ENCODE peak calls at places on chromosomes 1 and 21, in nine cellular contexts. Y, N, Q, Z, H, D, B, A and I are unnamed samples.

GRCh38 chr1:86380257-86380861 is 15.8 kb downstream of the ODF2L start:
- DNase-seq in Y (peak; percentile 57), N (no peak), Q (no peak), Z (peak; percentile 74), H (no peak), D (peak; percentile 86), B (peak; percentile 62), A (no peak), I (no peak)

GRCh38 chr1:225879521-225880209 is 2.5 kb downstream of the TMEM63A start:
- DNase-seq in Y (no peak), N (peak; percentile 70), Q (peak; percentile 42), Z (no peak), H (no peak), D (no peak), B (no peak), A (no peak), I (no peak)

GRCh38 chr1:82318265-82318664 is 517.5 kb downstream of the ADGRL2 start:
- DNase-seq in Y (peak; percentile 40), N (no peak), Q (no peak), Z (no peak), H (no peak), D (no peak), B (no peak), A (no peak), I (no peak)

GRCh38 chr1:13860023-13860422 is 160.0 kb downstream of the PRDM2 start:
- DNase-seq in Y (peak; percentile 9), N (no peak), Q (no peak), Z (no peak), H (no peak), D (no peak), B (no peak), A (no peak), I (no peak)

GRCh38 chr1:222616535-222616934 is 1.4 kb upstream of the MIA3 start:
- DNase-seq in Y (no peak), N (peak; percentile 69), Q (peak; percentile 60), Z (peak; percentile 8), H (no peak), D (peak; percentile 91), B (no peak), A (no peak), I (no peak)

GRCh38 chr1:228036701-228037231 is 30.0 kb downstream of the WNT3A start:
- DNase-seq in Y (no peak), N (no peak), Q (no peak), Z (no peak), H (peak; percentile 66), D (no peak), B (no peak), A (no peak), I (no peak)

GRCh38 chr1:20785907-20786309 is 1.2 kb downstream of the HP1BP3 start:
- DNase-seq in Y (peak; percentile 12), N (no peak), Q (no peak), Z (no peak), H (no peak), D (no peak), B (no peak), A (no peak), I (no peak)

GRCh38 chr1:83052865-83053264 is 946.1 kb downstream of the TTLL7 start:
- DNase-seq in Y (no peak), N (no peak), Q (no peak), Z (no peak), H (no peak), D (no peak), B (no peak), A (no peak), I (no peak)

GRCh38 chr1:150017206-150017750 is 6.8 kb upstream of the OTUD7B start:
- DNase-seq in Y (peak; percentile 62), N (peak; percentile 29), Q (no peak), Z (no peak), H (no peak), D (no peak), B (peak; percentile 79), A (no peak), I (no peak)

GRCh38 chr1:2416403-2416802 is 4.0 kb upstream of the PEX10 start:
- DNase-seq in Y (no peak), N (no peak), Q (no peak), Z (no peak), H (no peak), D (no peak), B (no peak), A (no peak), I (peak; percentile 28)

GRCh38 chr1:33454646-33455282 is 17.7 kb upstream of the ZSCAN20 start:
- DNase-seq in Y (no peak), N (no peak), Q (no peak), Z (no peak), H (peak; percentile 28), D (no peak), B (no peak), A (no peak), I (no peak)

GRCh38 chr1:220813013-220813412 is 26.3 kb downstream of the MTARC1 start:
- DNase-seq in Y (no peak), N (no peak), Q (no peak), Z (peak; percentile 13), H (no peak), D (no peak), B (peak; percentile 72), A (no peak), I (no peak)
- TF ChIP-seq CTCF in Y (no peak), N (no peak), Q (no peak), Z (no peak), H (no peak), D (no peak), B (peak; percentile 78), A (no peak), I (no peak)

DNA sequence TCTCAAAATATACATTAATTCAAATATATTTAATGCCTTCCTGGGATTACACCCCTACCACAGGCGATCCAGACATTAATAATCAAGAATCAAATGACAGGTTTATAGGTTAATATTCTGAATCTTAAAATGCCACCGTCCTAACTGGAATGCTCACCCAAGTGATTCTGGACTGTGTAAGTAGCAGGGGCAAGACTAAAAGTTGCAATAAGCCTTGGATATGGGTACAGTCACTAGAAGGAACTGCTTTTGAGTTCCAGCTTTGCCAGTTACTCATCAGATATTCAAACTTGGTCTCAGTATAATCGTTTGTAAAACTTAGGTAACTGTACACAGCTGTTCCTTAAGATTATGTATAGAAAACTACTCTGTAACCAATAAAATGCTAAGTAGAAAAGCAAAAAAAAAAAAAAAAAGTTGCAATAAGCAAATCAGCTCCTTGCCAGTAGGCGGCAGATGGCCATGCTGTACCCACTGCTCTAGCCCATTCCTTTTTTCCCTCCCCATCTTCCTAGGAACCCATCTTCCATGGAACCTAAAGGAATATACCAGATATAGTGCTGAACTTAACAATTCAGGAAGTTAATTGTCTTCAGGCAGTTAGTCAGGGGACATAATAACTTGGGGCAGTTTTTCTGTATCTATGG is 10.5 kb downstream of the RO60 start:
- DNase-seq in Y (peak; percentile 31), N (no peak), Q (no peak), Z (peak; percentile 68), H (no peak), D (no peak), B (peak; percentile 70), A (no peak), I (no peak)
- TF ChIP-seq CTCF in Y (no peak), N (no peak), Q (no peak), Z (peak; percentile 43), H (no peak), D (peak; percentile 21), B (peak; percentile 60), A (peak; percentile 41), I (peak; percentile 29)

GRCh38 chr1:158600735-158601134 is 4.3 kb upstream of the OR10Z1 start:
- DNase-seq in Y (no peak), N (no peak), Q (no peak), Z (no peak), H (no peak), D (no peak), B (no peak), A (no peak), I (no peak)
- TF ChIP-seq CTCF in Y (no peak), N (no peak), Q (no peak), Z (no peak), H (no peak), D (no peak), B (no peak), A (no peak), I (no peak)

GRCh38 chr21:39118604-39119215 is 64.5 kb downstream of the PSMG1 start:
- DNase-seq in Y (no peak), N (no peak), Q (no peak), Z (no peak), H (no peak), D (no peak), B (no peak), A (no peak), I (no peak)

GRCh38 chr21:39119696-39120290 is 63.5 kb downstream of the PSMG1 start:
- DNase-seq in Y (no peak), N (no peak), Q (no peak), Z (no peak), H (no peak), D (no peak), B (no peak), A (no peak), I (no peak)

GRCh38 chr21:39120876-39121599 is 62.2 kb downstream of the PSMG1 start:
- DNase-seq in Y (no peak), N (no peak), Q (no peak), Z (no peak), H (no peak), D (no peak), B (peak; percentile 38), A (no peak), I (no peak)

GRCh38 chr21:39123375-39123774 is 59.9 kb downstream of the PSMG1 start:
- DNase-seq in Y (no peak), N (no peak), Q (no peak), Z (no peak), H (no peak), D (no peak), B (no peak), A (no peak), I (no peak)

DNA sequence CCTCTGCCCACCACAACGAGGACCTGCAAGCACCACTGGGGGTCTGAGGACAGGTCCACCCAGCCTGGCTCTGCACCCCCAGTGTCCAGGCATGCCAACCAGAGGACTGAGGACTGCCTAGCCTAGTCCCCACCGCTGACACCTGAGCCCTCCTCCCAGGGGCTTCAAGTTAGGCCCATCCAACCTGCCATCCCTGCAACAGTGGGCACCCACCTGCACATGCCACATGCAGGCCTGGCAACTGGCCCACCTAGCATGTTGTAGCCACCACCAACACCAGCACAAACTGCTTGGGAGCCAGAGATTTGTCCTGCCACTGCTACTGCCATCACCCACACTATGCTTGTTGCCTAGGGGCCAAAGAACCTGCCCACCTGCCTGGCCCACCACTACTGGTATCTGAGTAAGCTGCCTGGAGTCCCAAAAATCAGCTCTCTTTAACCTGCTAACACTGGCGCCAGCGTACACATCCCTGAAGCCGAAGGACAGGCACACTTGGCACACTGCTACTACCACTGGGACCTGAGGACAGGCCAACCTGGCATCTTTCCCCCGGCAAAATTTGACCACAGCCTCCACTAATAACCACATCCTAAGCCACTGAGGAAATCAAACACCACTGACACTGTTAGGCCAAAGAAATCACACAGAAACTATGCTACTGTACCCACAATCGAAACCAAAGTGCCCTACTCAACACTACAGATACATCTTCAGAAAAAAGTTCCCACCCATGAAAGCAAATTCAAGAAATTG is 61.5 kb downstream of the PSMG1 start:
- DNase-seq in Y (no peak), N (no peak), Q (no peak), Z (no peak), H (no peak), D (no peak), B (no peak), A (no peak), I (no peak)
- TF ChIP-seq CTCF in Y (no peak), N (no peak), Q (no peak), Z (no peak), H (no peak), D (no peak), B (no peak), A (no peak), I (no peak)

GRCh38 chr1:235434001-235434400 is 66.8 kb downstream of the TBCE start:
- DNase-seq in Y (no peak), N (no peak), Q (no peak), Z (no peak), H (no peak), D (no peak), B (peak; percentile 42), A (no peak), I (no peak)
- TF ChIP-seq CTCF in Y (no peak), N (no peak), Q (no peak), Z (no peak), H (no peak), D (no peak), B (peak; percentile 54), A (no peak), I (no peak)